ENCODE peak calls at places on chromosomes 11 and 22, in seven cellular contexts. J, C, U, I, E, W and O are unnamed samples.

GRCh38 chr11:110777765-110778164 is 65.5 kb upstream of the ARHGAP20 start:
- DNase-seq in J (peak; percentile 41), C (no peak), U (peak; percentile 14), I (no peak), E (no peak), W (no peak), O (no peak)

GRCh38 chr11:126061707-126062678 is 673 bp downstream of the CDON start:
- DNase-seq in J (peak; percentile 48), C (peak; percentile 11), U (peak; percentile 50), I (no peak), E (no peak), W (peak; percentile 85), O (no peak)

GRCh38 chr22:37370306-37370979 is 56.8 kb downstream of the ELFN2 start:
- DNase-seq in J (no peak), C (no peak), U (peak; percentile 43), I (peak; percentile 96), E (peak; percentile 74), W (no peak), O (no peak)

GRCh38 chr22:42673898-42674390 is 24.8 kb upstream of the CYB5R3 start:
- DNase-seq in J (no peak), C (no peak), U (peak; percentile 39), I (no peak), E (no peak), W (no peak), O (no peak)

GRCh38 chr11:27462543-27462942 is 10.0 kb downstream of the LGR4 start:
- DNase-seq in J (no peak), C (no peak), U (no peak), I (no peak), E (no peak), W (no peak), O (no peak)

GRCh38 chr11:134142536-134142935 is 73.7 kb downstream of the JAM3 start:
- DNase-seq in J (no peak), C (no peak), U (no peak), I (no peak), E (no peak), W (no peak), O (no peak)

GRCh38 chr11:11400121-11400520 is 47.1 kb upstream of the CSNK2A3 start:
- DNase-seq in J (no peak), C (no peak), U (no peak), I (no peak), E (no peak), W (no peak), O (no peak)

GRCh38 chr11:65298131-65298535 is 16.5 kb upstream of the CDC42EP2 start:
- DNase-seq in J (no peak), C (no peak), U (peak; percentile 45), I (no peak), E (peak; percentile 76), W (no peak), O (no peak)

GRCh38 chr11:96155627-96156378 is 187.2 kb downstream of the MAML2 start:
- DNase-seq in J (peak; percentile 78), C (no peak), U (peak; percentile 75), I (no peak), E (peak; percentile 72), W (no peak), O (no peak)

GRCh38 chr11:66059966-66060680 is 8.0 kb downstream of the SF3B2 start:
- DNase-seq in J (no peak), C (no peak), U (no peak), I (no peak), E (no peak), W (no peak), O (no peak)

GRCh38 chr22:32103648-32104326 is 55.3 kb downstream of the C22orf42 start:
- DNase-seq in J (no peak), C (no peak), U (no peak), I (no peak), E (no peak), W (peak; percentile 38), O (no peak)

GRCh38 chr11:64710418-64711137 is 12.4 kb downstream of the NRXN2 start:
- DNase-seq in J (no peak), C (no peak), U (no peak), I (no peak), E (peak; percentile 29), W (no peak), O (no peak)

GRCh38 chr22:31973739-31974138 is 29.4 kb downstream of the YWHAH start:
- DNase-seq in J (no peak), C (no peak), U (peak; percentile 71), I (no peak), E (no peak), W (no peak), O (no peak)

GRCh38 chr11:44178381-44178780 is 82.9 kb downstream of the EXT2 start:
- DNase-seq in J (peak; percentile 16), C (no peak), U (no peak), I (no peak), E (no peak), W (no peak), O (no peak)

GRCh38 chr11:11973361-11973800 is 35.0 kb downstream of the DKK3 start:
- DNase-seq in J (peak; percentile 74), C (no peak), U (peak; percentile 47), I (no peak), E (peak; percentile 62), W (no peak), O (no peak)

GRCh38 chr22:47333625-47334024 is 571.2 kb downstream of the TBC1D22A start:
- DNase-seq in J (peak; percentile 20), C (no peak), U (peak; percentile 8), I (peak; percentile 64), E (no peak), W (peak; percentile 93), O (no peak)

GRCh38 chr22:38464992-38465672 is 2.8 kb upstream of the KDELR3 start:
- DNase-seq in J (no peak), C (no peak), U (no peak), I (no peak), E (peak; percentile 52), W (no peak), O (no peak)

GRCh38 chr22:25939384-25939783 is 197.4 kb downstream of the MYO18B start:
- DNase-seq in J (no peak), C (no peak), U (no peak), I (no peak), E (no peak), W (no peak), O (no peak)

GRCh38 chr11:23310276-23310675 is 450.0 kb upstream of the CCDC179 start:
- DNase-seq in J (peak; percentile 25), C (no peak), U (no peak), I (no peak), E (no peak), W (no peak), O (no peak)

GRCh38 chr22:33326540-33327295 is 268.5 kb upstream of the SYN3 start:
- DNase-seq in J (peak; percentile 16), C (no peak), U (no peak), I (no peak), E (no peak), W (no peak), O (no peak)

GRCh38 chr11:72851726-72852125 is 37.5 kb downstream of the ATG16L2 start:
- DNase-seq in J (no peak), C (no peak), U (no peak), I (no peak), E (no peak), W (no peak), O (no peak)

GRCh38 chr11:31966846-31967245 is 124.0 kb upstream of the RCN1 start:
- DNase-seq in J (no peak), C (no peak), U (no peak), I (no peak), E (no peak), W (no peak), O (no peak)

GRCh38 chr22:42127606-42128005 is 3.0 kb downstream of the CYP2D6 start:
- DNase-seq in J (no peak), C (no peak), U (no peak), I (no peak), E (no peak), W (no peak), O (no peak)

GRCh38 chr11:128288368-128288767 is 299.0 kb downstream of the ETS1 start:
- DNase-seq in J (no peak), C (no peak), U (no peak), I (no peak), E (no peak), W (no peak), O (no peak)

GRCh38 chr22:44427506-44428470 is 70.2 kb downstream of the RTL6 start:
- DNase-seq in J (no peak), C (no peak), U (no peak), I (no peak), E (peak; percentile 26), W (no peak), O (no peak)

GRCh38 chr22:30922151-30922611 is 46.4 kb downstream of the MORC2 start:
- DNase-seq in J (peak; percentile 26), C (peak; percentile 81), U (peak; percentile 74), I (peak; percentile 65), E (peak; percentile 87), W (peak; percentile 68), O (peak; percentile 22)

GRCh38 chr11:129972596-129972995 is 30.0 kb downstream of the PRDM10 start:
- DNase-seq in J (no peak), C (no peak), U (no peak), I (no peak), E (no peak), W (no peak), O (no peak)